ENCODE peak calls at places on chromosomes 4 and X, in four cellular contexts. Y, L, T and O are unnamed samples.

GRCh38 chr4:4521069-4521468 is 20.8 kb downstream of the STX18 start:
- DNase-seq in Y (no peak), L (no peak), T (no peak), O (no peak)

GRCh38 chrX:69101655-69102251 is 63.5 kb downstream of the PJA1 start:
- DNase-seq in Y (no peak), L (no peak), T (no peak), O (no peak)

GRCh38 chr4:177484613-177485021 is 42.4 kb upstream of the AGA start:
- DNase-seq in Y (peak; percentile 93), L (no peak), T (no peak), O (no peak)

GRCh38 chr4:37599092-37599800 is 86.9 kb downstream of the RELL1 start:
- DNase-seq in Y (no peak), L (no peak), T (no peak), O (no peak)

GRCh38 chrX:17984415-17984814 is 123.3 kb upstream of the RAI2 start:
- DNase-seq in Y (no peak), L (no peak), T (no peak), O (no peak)

GRCh38 chr4:8346838-8347605 is 77.5 kb downstream of the HTRA3 start:
- DNase-seq in Y (no peak), L (no peak), T (no peak), O (no peak)

GRCh38 chr4:138845051-138845450 is 170.5 kb upstream of the NOCT start:
- DNase-seq in Y (no peak), L (no peak), T (no peak), O (no peak)

GRCh38 chr4:98745372-98745771 is 87.0 kb upstream of the TSPAN5 start:
- DNase-seq in Y (peak; percentile 34), L (no peak), T (no peak), O (no peak)

GRCh38 chrX:105701310-105702052 is 120.9 kb upstream of the NRK start:
- DNase-seq in Y (no peak), L (no peak), T (no peak), O (no peak)

GRCh38 chr4:75723117-75723801 is 1.1 kb upstream of the USO1 start:
- DNase-seq in Y (peak; percentile 61), L (no peak), T (no peak), O (no peak)

GRCh38 chrX:11053351-11053750 is 57.8 kb upstream of the HCCS start:
- DNase-seq in Y (peak; percentile 56), L (no peak), T (no peak), O (no peak)

GRCh38 chrX:122943918-122944317 is 240.2 kb upstream of the GRIA3 start:
- DNase-seq in Y (peak; percentile 82), L (no peak), T (no peak), O (no peak)

GRCh38 chrX:106619797-106620196 is 8.0 kb downstream of the RADX start:
- DNase-seq in Y (no peak), L (no peak), T (no peak), O (no peak)

GRCh38 chrX:104987063-104987462 is 233.4 kb downstream of the TEX13A start:
- DNase-seq in Y (no peak), L (no peak), T (no peak), O (no peak)

GRCh38 chrX:96140796-96141195 is 543.8 kb upstream of the DIAPH2 start:
- DNase-seq in Y (no peak), L (no peak), T (no peak), O (no peak)

GRCh38 chrX:145817299-145817665 is 347 bp upstream of the SLITRK2 start:
- DNase-seq in Y (no peak), L (no peak), T (no peak), O (no peak)

GRCh38 chrX:44733931-44734330 is 109.9 kb upstream of the DUSP21 start:
- DNase-seq in Y (no peak), L (no peak), T (no peak), O (no peak)

GRCh38 chr4:22391548-22391947 is 124.3 kb downstream of the ADGRA3 start:
- DNase-seq in Y (peak; percentile 70), L (no peak), T (no peak), O (no peak)

GRCh38 chr4:25941441-25941840 is 27.4 kb downstream of the SMIM20 start:
- DNase-seq in Y (no peak), L (no peak), T (no peak), O (no peak)

GRCh38 chr4:3136454-3136853 is 62.0 kb downstream of the HTT start:
- DNase-seq in Y (peak; percentile 30), L (no peak), T (no peak), O (no peak)

GRCh38 chr4:10096201-10096975 is 20.2 kb downstream of the WDR1 start:
- DNase-seq in Y (peak; percentile 95), L (peak; percentile 80), T (peak; percentile 45), O (peak; percentile 57)

GRCh38 chrX:20414781-20415445 is 148.2 kb upstream of the RPS6KA3 start:
- DNase-seq in Y (peak; percentile 3), L (no peak), T (no peak), O (no peak)

GRCh38 chr4:53899544-53900274 is 164.7 kb downstream of the CHIC2 start:
- DNase-seq in Y (peak; percentile 81), L (no peak), T (no peak), O (no peak)

GRCh38 chrX:37578045-37578444 is 6.6 kb downstream of the LANCL3 start:
- DNase-seq in Y (no peak), L (no peak), T (no peak), O (no peak)

GRCh38 chr4:180669637-180670036 is 1573.6 kb upstream of the TENM3 start:
- DNase-seq in Y (no peak), L (no peak), T (no peak), O (no peak)

GRCh38 chr4:28436191-28437080 is 1575.8 kb downstream of the STIM2 start:
- DNase-seq in Y (no peak), L (no peak), T (no peak), O (no peak)

GRCh38 chrX:68989865-68990606 is 161.2 kb downstream of the EFNB1 start:
- DNase-seq in Y (peak; percentile 86), L (no peak), T (no peak), O (no peak)

GRCh38 chr4:154076921-154077320 is 288.0 kb upstream of the SFRP2 start:
- DNase-seq in Y (peak; percentile 38), L (no peak), T (no peak), O (no peak)

GRCh38 chr4:22501715-22502095 is 14.2 kb downstream of the ADGRA3 start:
- DNase-seq in Y (no peak), L (no peak), T (no peak), O (no peak)

GRCh38 chr4:17448689-17449088 is 63.2 kb downstream of the QDPR start:
- DNase-seq in Y (peak; percentile 62), L (no peak), T (no peak), O (no peak)

GRCh38 chr4:128386761-128387599 is 99.4 kb upstream of the PGRMC2 start:
- DNase-seq in Y (peak; percentile 99), L (no peak), T (no peak), O (no peak)

GRCh38 chr4:78659264-78659663 is 107.7 kb downstream of the ANXA3 start:
- DNase-seq in Y (peak; percentile 66), L (no peak), T (no peak), O (no peak)

GRCh38 chr4:189202182-189202868 is 738.3 kb upstream of the FRG1 start:
- DNase-seq in Y (peak; percentile 63), L (peak; percentile 31), T (no peak), O (no peak)

GRCh38 chr4:95095352-95095974 is 337.7 kb downstream of the BMPR1B start:
- DNase-seq in Y (peak; percentile 15), L (no peak), T (no peak), O (no peak)

GRCh38 chrX:74492720-74493201 is 71.5 kb downstream of the SLC16A2 start:
- DNase-seq in Y (peak; percentile 3), L (peak; percentile 16), T (no peak), O (no peak)

GRCh38 chr4:151806511-151806927 is 45.7 kb upstream of the GATB start:
- DNase-seq in Y (peak; percentile 98), L (no peak), T (no peak), O (no peak)

GRCh38 chrX:132689741-132690140 is 200.9 kb upstream of the MBNL3 start:
- DNase-seq in Y (no peak), L (no peak), T (no peak), O (no peak)